ENCODE peak calls at places on chromosomes 7 and 10, in four cellular contexts. M is NCI-H1092 treated with DMSO at 0.1 percent for 48 hours, R is DMS153, P is GM12878. N is an unnamed sample.

GRCh38 chr7:27202018-27202740 is 2.3 kb upstream of the HOXA13 start:
- DNase-seq in M (no peak), P (no peak), R (no peak), N (no peak)

GRCh38 chr10:34637419-34637911 is 177.6 kb downstream of the PARD3 start:
- DNase-seq in R (peak), P (peak), M (peak), N (peak)

GRCh38 chr10:113080061-113080460 is 130.0 kb downstream of the TCF7L2 start:
- DNase-seq in P (no peak), R (no peak), M (no peak), N (no peak)

GRCh38 chr10:5960070-5960972 is 17.0 kb downstream of the IL15RA start:
- DNase-seq in R (no peak), P (no peak), M (no peak), N (no peak)

GRCh38 chr7:91557789-91558396 is 293.7 kb downstream of the FZD1 start:
- DNase-seq in M (no peak), P (peak), R (peak), N (no peak)

GRCh38 chr10:85548038-85548437 is 818.6 kb downstream of the GRID1 start:
- DNase-seq in M (peak), R (peak), P (peak), N (peak)

GRCh38 chr7:125606661-125607060 is 677.0 kb upstream of the POT1 start:
- DNase-seq in M (no peak), R (no peak), P (no peak), N (no peak)

GRCh38 chr7:133912916-133913697 is 214.0 kb upstream of the LRGUK start:
- DNase-seq in R (no peak), M (no peak), P (no peak), N (no peak)

GRCh38 chr10:69080231-69080630 is 7.7 kb upstream of the SRGN start:
- DNase-seq in R (no peak), P (no peak), M (no peak), N (no peak)

GRCh38 chr10:27635290-27635689 is 110.3 kb downstream of the MKX start:
- DNase-seq in P (no peak), R (no peak), M (no peak), N (no peak)

GRCh38 chr10:69465457-69466157 is 14.3 kb downstream of the TSPAN15 start:
- DNase-seq in P (no peak), R (no peak), M (no peak), N (no peak)

GRCh38 chr10:132478341-132479023 is 59.1 kb upstream of the INPP5A start:
- DNase-seq in R (no peak), P (no peak), M (no peak), N (no peak)

GRCh38 chr7:46386428-46387399 is 465.6 kb upstream of the IGFBP3 start:
- DNase-seq in M (no peak), P (no peak), R (no peak), N (no peak)

GRCh38 chr7:157996359-157997079 is 591.1 kb downstream of the PTPRN2 start:
- DNase-seq in P (no peak), M (no peak), R (no peak), N (no peak)

GRCh38 chr10:110811791-110812581 is 59.7 kb upstream of the PDCD4 start:
- DNase-seq in R (no peak), P (no peak), M (no peak), N (no peak)

N was measured in NAMALWA.